ENCODE peak calls at places on chromosomes 11 and 22, in nine cellular contexts. N, W, U, C, H, F, Z, I and Q are unnamed samples.
A peak's percentile ranks its signal among the peaks of the same experiment; 100 is the strongest.

GRCh38 chr11:72860592-72860991 is 46.4 kb downstream of the ATG16L2 start:
- DNase-seq in N (no peak), W (no peak), U (no peak), C (no peak), H (no peak), F (no peak), Z (no peak), I (no peak), Q (no peak)

GRCh38 chr11:10398525-10398924 is 56.5 kb upstream of the AMPD3 start:
- DNase-seq in N (no peak), W (no peak), U (no peak), C (no peak), H (peak; percentile 40), F (no peak), Z (no peak), I (no peak), Q (no peak)

GRCh38 chr11:48210052-48210451 is 6.6 kb upstream of the OR4B1 start:
- DNase-seq in N (peak; percentile 42), W (no peak), U (no peak), C (no peak), H (peak; percentile 78), F (no peak), Z (no peak), I (no peak), Q (no peak)

GRCh38 chr11:117187799-117188481 is 9.4 kb downstream of the SIDT2 start:
- DNase-seq in N (no peak), W (no peak), U (no peak), C (no peak), H (peak; percentile 33), F (peak; percentile 23), Z (no peak), I (peak; percentile 67), Q (no peak)

GRCh38 chr11:121198491-121198890 is 94.1 kb upstream of the SC5D start:
- DNase-seq in N (no peak), W (no peak), U (no peak), C (no peak), H (no peak), F (no peak), Z (no peak), I (no peak), Q (no peak)

GRCh38 chr11:129943036-129943435 is 47.7 kb upstream of the NFRKB start:
- DNase-seq in N (peak; percentile 83), W (no peak), U (no peak), C (no peak), H (no peak), F (no peak), Z (no peak), I (no peak), Q (no peak)

GRCh38 chr22:45506961-45507360 is 4.3 kb downstream of the FBLN1 start:
- DNase-seq in N (no peak), W (no peak), U (no peak), C (no peak), H (peak; percentile 32), F (no peak), Z (no peak), I (no peak), Q (no peak)

GRCh38 chr11:34213366-34213765 is 107.9 kb downstream of the NAT10 start:
- DNase-seq in N (no peak), W (no peak), U (no peak), C (no peak), H (no peak), F (no peak), Z (no peak), I (no peak), Q (no peak)

GRCh38 chr11:11949482-11949881 is 58.9 kb downstream of the DKK3 start:
- DNase-seq in N (no peak), W (no peak), U (no peak), C (no peak), H (no peak), F (no peak), Z (no peak), I (no peak), Q (no peak)

GRCh38 chr22:44807915-44808690 is 55.7 kb downstream of the ARHGAP8 start:
- DNase-seq in N (peak; percentile 34), W (no peak), U (peak; percentile 66), C (no peak), H (peak; percentile 87), F (no peak), Z (no peak), I (no peak), Q (no peak)

GRCh38 chr11:111157571-111157970 is 88.0 kb upstream of the POU2AF2 start:
- DNase-seq in N (peak; percentile 19), W (no peak), U (no peak), C (no peak), H (no peak), F (no peak), Z (no peak), I (no peak), Q (no peak)

GRCh38 chr22:22578702-22579424 is 19.8 kb upstream of the PRAME start:
- DNase-seq in N (no peak), W (no peak), U (peak; percentile 77), C (no peak), H (no peak), F (no peak), Z (no peak), I (no peak), Q (no peak)

GRCh38 chr11:57668467-57668890 is 565 bp downstream of the ZDHHC5 start:
- DNase-seq in N (no peak), W (peak; percentile 45), U (no peak), C (no peak), H (no peak), F (no peak), Z (no peak), I (no peak), Q (peak; percentile 29)

DNA sequence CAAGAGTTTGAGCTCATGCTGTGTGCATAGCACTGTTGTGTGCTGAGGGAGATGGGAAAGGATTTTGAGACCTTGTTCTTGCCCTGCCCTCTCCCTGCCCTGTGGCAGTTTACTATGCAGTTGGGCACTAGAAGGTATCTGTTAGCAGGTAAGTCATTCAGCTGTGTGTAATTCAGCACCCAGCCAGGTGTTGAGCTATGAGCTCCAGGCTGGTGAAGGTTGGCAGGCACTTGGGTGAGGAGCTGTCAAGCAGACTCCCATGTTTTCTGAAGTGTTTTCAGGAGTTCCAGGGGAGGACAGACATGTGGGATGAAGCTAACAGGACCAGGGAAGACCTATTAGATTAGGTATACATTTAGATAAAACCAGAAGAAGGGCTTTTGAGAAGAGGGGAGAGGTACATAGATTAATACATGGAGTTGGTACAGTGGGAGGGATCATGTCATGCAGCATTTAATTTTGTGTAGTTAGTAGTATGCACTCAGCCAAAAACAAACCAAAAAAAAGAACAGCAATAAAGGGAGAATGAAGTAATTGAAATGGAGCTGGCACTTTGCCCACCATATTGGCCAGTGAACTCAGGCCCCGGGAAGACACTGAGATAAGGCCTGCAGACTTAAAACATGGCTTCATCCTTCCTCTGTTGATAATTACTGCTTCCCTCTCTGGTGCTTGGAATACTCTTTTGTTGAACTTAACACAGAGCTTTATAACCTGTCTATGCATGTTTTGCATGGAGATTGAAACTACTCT is 2.9 kb downstream of the PANX1 start:
- DNase-seq in N (no peak), W (no peak), U (no peak), C (no peak), H (peak; percentile 47), F (peak; percentile 51), Z (no peak), I (no peak), Q (no peak)
- H3K4me1 ChIP-seq in N (peaks cover 18% of the 10 kb centered on the region), W (peaks cover 26% of the 10 kb centered on the region), U (peaks cover 46% of the 10 kb centered on the region), C (no peaks in the 10 kb centered on the region), H (peaks cover 7% of the 10 kb centered on the region), F (peaks cover 23% of the 10 kb centered on the region), Z (peaks cover 82% of the 10 kb centered on the region), I (peaks cover 12% of the 10 kb centered on the region), Q (peaks cover 17% of the 10 kb centered on the region)

DNA sequence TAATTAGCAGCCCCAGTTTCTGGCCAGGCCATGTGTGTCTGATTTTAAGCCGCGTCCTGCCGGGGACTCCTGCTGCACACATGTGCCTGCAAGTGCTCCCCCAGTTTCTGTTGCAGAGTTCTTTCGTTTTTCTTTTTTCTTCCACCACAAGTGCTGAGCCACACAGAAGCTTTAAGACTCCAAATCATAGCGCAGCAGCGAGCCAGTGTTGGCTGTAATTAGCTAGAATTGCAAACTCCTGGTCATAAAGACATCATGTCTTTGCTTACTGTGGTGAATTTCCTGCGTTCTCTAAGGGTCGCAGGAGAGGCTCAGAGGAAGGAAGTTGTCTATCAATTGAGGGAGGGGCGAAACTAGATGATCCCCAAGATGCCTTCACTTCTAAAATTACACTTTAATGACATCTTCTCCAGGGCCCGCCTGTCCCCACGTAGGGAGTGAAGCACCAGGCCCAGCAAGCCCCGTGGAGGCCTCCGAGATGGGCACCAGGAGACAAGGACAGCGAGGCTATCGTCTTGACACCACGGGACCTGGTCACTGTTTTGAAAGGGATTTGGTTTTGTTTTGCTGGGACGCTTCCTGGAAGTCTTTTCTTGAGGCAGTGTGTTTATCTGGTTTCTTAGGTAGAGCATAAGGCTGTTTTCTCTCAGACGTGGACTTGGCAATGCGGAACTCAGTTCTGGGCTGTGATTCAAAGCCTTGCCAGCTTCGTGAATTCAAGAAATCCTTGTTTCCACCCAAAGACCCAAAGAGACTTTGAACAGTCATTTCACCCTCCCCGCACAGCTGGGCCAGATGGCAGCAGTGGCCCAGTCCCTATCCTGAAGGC is 71.8 kb downstream of the UBASH3B start:
- DNase-seq in N (no peak), W (peak; percentile 90), U (no peak), C (no peak), H (no peak), F (no peak), Z (no peak), I (no peak), Q (no peak)
- H3K4me3 ChIP-seq in N (no peak overlapping the region), W (peak overlapping the region; percentile 52), U (no peak overlapping the region), C (peak overlapping the region; percentile 33), H (no peak overlapping the region), F (no peak overlapping the region), Z (no peak overlapping the region), I (no peak overlapping the region), Q (peak overlapping the region; percentile 26)

GRCh38 chr22:17767236-17768065 is 6.8 kb downstream of the BID start:
- DNase-seq in N (no peak), W (no peak), U (no peak), C (no peak), H (no peak), F (no peak), Z (no peak), I (no peak), Q (no peak)

GRCh38 chr22:17772249-17772962 is 1.9 kb downstream of the BID start:
- DNase-seq in N (no peak), W (no peak), U (no peak), C (no peak), H (no peak), F (no peak), Z (no peak), I (no peak), Q (no peak)

GRCh38 chr22:17770180-17771077 is 3.8 kb downstream of the BID start:
- DNase-seq in N (no peak), W (no peak), U (no peak), C (no peak), H (peak; percentile 42), F (no peak), Z (no peak), I (peak; percentile 67), Q (no peak)

GRCh38 chr22:17769013-17769715 is 5.1 kb downstream of the BID start:
- DNase-seq in N (no peak), W (no peak), U (no peak), C (no peak), H (peak; percentile 33), F (no peak), Z (no peak), I (no peak), Q (no peak)

GRCh38 chr22:17769716-17770082 is 4.6 kb downstream of the BID start:
- DNase-seq in N (no peak), W (no peak), U (no peak), C (no peak), H (no peak), F (no peak), Z (no peak), I (peak; percentile 63), Q (no peak)
- H3K4me1 ChIP-seq in N (peaks cover 9% of the 10 kb centered on the region), W (peaks cover 11% of the 10 kb centered on the region), U (peaks cover 53% of the 10 kb centered on the region), C (peaks cover 9% of the 10 kb centered on the region), H (no peaks in the 10 kb centered on the region), F (peaks cover 5% of the 10 kb centered on the region), Z (peaks cover 52% of the 10 kb centered on the region), I (no peaks in the 10 kb centered on the region), Q (peaks cover 39% of the 10 kb centered on the region)

GRCh38 chr22:30324008-30324730 is 2.6 kb downstream of the TBC1D10A start:
- DNase-seq in N (no peak), W (no peak), U (no peak), C (no peak), H (no peak), F (no peak), Z (no peak), I (peak; percentile 68), Q (no peak)
- H3K4me3 ChIP-seq in N (no peak overlapping the region), W (no peak overlapping the region), U (no peak overlapping the region), C (peak overlapping the region; percentile 99), H (no peak overlapping the region), F (peak overlapping the region; percentile 86), Z (no peak overlapping the region), I (no peak overlapping the region), Q (peak overlapping the region; percentile 95)